ENCODE peak calls at places on chromosome 6, in four cellular contexts. One of them, this sample, is unnamed.
A peak's percentile ranks its signal among the peaks of the same experiment; 100 is the strongest.

GRCh38 chr6:17297261-17298080 is 16.3 kb downstream of the RBM24 start:
- DNase-seq in endothelial cell of umbilical vein: no peak
- DNase-seq in IMR-90: peak; percentile 31
- DNase-seq in psoas muscle: no peak
- DNase-seq in this sample: no peak

GRCh38 chr6:7108964-7109836 is 1.4 kb downstream of the RREB1 start:
- DNase-seq in psoas muscle: peak; percentile 51
- DNase-seq in IMR-90: peak; percentile 82
- DNase-seq in endothelial cell of umbilical vein: peak; percentile 51
- DNase-seq in this sample: peak; percentile 55

GRCh38 chr6:24951831-24952299 is 16.1 kb upstream of the RIPOR2 start:
- DNase-seq in IMR-90: no peak
- DNase-seq in endothelial cell of umbilical vein: no peak
- DNase-seq in psoas muscle: no peak
- DNase-seq in this sample: no peak

GRCh38 chr6:28353356-28353755 is 3.6 kb downstream of the ZKSCAN3 start:
- DNase-seq in endothelial cell of umbilical vein: no peak
- DNase-seq in IMR-90: no peak
- DNase-seq in psoas muscle: no peak
- DNase-seq in this sample: no peak

GRCh38 chr6:121652726-121653623 is 217.5 kb downstream of the GJA1 start:
- DNase-seq in psoas muscle: no peak
- DNase-seq in IMR-90: peak; percentile 91
- DNase-seq in endothelial cell of umbilical vein: peak; percentile 96
- DNase-seq in this sample: no peak

GRCh38 chr6:43942011-43942442 is 172.0 kb downstream of the VEGFA start:
- DNase-seq in IMR-90: no peak
- DNase-seq in psoas muscle: no peak
- DNase-seq in endothelial cell of umbilical vein: no peak
- DNase-seq in this sample: no peak

GRCh38 chr6:145457556-145457955 is 277.8 kb downstream of the EPM2A start:
- DNase-seq in psoas muscle: no peak
- DNase-seq in IMR-90: no peak
- DNase-seq in endothelial cell of umbilical vein: no peak
- DNase-seq in this sample: no peak

GRCh38 chr6:6866656-6867390 is 240.9 kb upstream of the RREB1 start:
- DNase-seq in IMR-90: no peak
- DNase-seq in psoas muscle: no peak
- DNase-seq in endothelial cell of umbilical vein: no peak
- DNase-seq in this sample: no peak

GRCh38 chr6:46484081-46484820 is 7.0 kb downstream of the RCAN2 start:
- DNase-seq in psoas muscle: no peak
- DNase-seq in endothelial cell of umbilical vein: no peak
- DNase-seq in IMR-90: no peak
- DNase-seq in this sample: peak; percentile 42

GRCh38 chr6:150940951-150941350 is 75.4 kb downstream of the MTHFD1L start:
- DNase-seq in endothelial cell of umbilical vein: peak; percentile 47
- DNase-seq in IMR-90: peak; percentile 54
- DNase-seq in psoas muscle: no peak
- DNase-seq in this sample: no peak

GRCh38 chr6:64074981-64075380 is 439.4 kb downstream of the PHF3 start:
- DNase-seq in psoas muscle: no peak
- DNase-seq in endothelial cell of umbilical vein: no peak
- DNase-seq in IMR-90: peak; percentile 19
- DNase-seq in this sample: no peak

GRCh38 chr6:378090-378957 is 13.2 kb upstream of the IRF4 start:
- DNase-seq in IMR-90: no peak
- DNase-seq in psoas muscle: no peak
- DNase-seq in endothelial cell of umbilical vein: no peak
- DNase-seq in this sample: no peak

GRCh38 chr6:73109659-73110058 is 115.6 kb downstream of the KHDC1L start:
- DNase-seq in IMR-90: no peak
- DNase-seq in psoas muscle: no peak
- DNase-seq in endothelial cell of umbilical vein: peak; percentile 1
- DNase-seq in this sample: no peak

GRCh38 chr6:41519748-41520699 is 26.2 kb upstream of the FOXP4 start:
- DNase-seq in IMR-90: no peak
- DNase-seq in endothelial cell of umbilical vein: no peak
- DNase-seq in psoas muscle: no peak
- DNase-seq in this sample: no peak

GRCh38 chr6:16471222-16471784 is 232.9 kb downstream of the GMPR start:
- DNase-seq in endothelial cell of umbilical vein: no peak
- DNase-seq in psoas muscle: no peak
- DNase-seq in IMR-90: peak; percentile 49
- DNase-seq in this sample: no peak

GRCh38 chr6:160180706-160181105 is 59.1 kb downstream of the SLC22A1 start:
- DNase-seq in IMR-90: no peak
- DNase-seq in psoas muscle: no peak
- DNase-seq in endothelial cell of umbilical vein: no peak
- DNase-seq in this sample: no peak

DNA sequence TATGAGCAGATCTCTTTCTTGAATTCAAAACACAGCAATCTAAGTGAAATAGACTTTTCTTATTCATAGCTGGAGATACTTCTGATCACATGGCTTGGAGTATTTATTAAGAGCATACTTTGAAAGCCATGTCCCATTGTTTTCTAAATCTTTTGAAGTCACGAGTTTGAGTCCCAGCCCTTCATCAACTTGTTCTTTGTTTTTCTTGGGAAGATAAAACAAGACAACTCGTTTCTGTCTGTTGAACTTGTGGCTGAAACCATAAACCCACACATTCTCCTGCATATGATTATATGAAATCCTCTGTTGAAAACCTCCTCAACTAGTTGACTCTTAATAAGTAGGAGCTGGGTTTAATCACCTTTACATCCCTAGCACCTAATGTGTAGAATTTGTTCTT is 3.3 kb downstream of the RNF144B start:
- DNase-seq in endothelial cell of umbilical vein: no peak
- DNase-seq in IMR-90: no peak
- DNase-seq in psoas muscle: no peak
- DNase-seq in this sample: no peak
- H3K4me3 ChIP-seq in endothelial cell of umbilical vein: peak overlapping the region; percentile 96
- H3K4me3 ChIP-seq in IMR-90: no peak overlapping the region
- H3K4me3 ChIP-seq in psoas muscle: peak overlapping the region; percentile 72
- H3K4me3 ChIP-seq in this sample: peak overlapping the region; percentile 70

DNA sequence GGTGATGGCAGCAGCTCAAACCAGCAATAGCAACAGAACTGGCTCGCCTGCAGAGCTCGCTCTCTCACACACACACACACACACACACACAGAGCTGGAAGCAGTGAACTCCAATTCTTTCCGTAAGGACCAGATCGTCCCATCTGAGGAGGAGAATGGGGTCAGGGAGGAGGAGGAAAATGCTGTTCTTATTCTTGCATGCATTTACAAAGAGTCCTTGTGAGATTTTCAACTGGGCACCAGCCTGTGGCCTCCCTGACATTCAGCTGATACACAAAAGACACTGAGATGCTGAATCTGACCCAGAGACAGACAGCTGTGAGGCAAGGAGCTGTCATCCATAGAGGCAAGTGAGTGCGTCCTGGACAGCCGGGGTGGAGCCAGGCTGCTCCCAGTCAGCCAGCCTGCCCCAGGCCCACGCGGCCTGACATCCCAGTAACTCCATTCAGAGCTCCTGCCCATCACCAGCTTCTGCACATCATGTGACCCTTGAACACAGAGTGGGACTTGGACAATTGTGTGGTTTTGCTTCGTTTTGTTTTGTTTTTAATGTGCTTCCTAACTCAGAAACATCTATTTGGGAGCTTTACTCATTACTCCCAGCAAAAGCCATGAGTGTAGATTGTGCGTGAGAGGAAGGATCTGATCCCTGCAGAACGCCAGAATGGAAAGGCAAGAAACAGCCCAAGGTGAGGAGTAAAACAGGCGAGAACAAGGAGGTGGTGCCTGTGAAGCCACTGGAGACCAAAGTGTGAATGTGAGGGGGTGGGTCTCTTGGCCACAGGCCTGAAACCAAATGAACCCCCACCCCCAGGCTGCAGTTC is 2.1 kb downstream of the SERPINB9 start:
- DNase-seq in endothelial cell of umbilical vein: peak; percentile 41
- DNase-seq in psoas muscle: no peak
- DNase-seq in IMR-90: no peak
- DNase-seq in this sample: no peak
- H3K4me1 ChIP-seq in endothelial cell of umbilical vein: peaks cover 15% of the 10 kb centered on the region
- H3K4me1 ChIP-seq in psoas muscle: peaks cover 7% of the 10 kb centered on the region
- H3K4me1 ChIP-seq in IMR-90: peaks cover 2% of the 10 kb centered on the region
- H3K4me1 ChIP-seq in this sample: peaks cover 37% of the 10 kb centered on the region

GRCh38 chr6:163670283-163670682 is 255.8 kb downstream of the QKI start:
- DNase-seq in psoas muscle: no peak
- DNase-seq in endothelial cell of umbilical vein: no peak
- DNase-seq in IMR-90: no peak
- DNase-seq in this sample: no peak

GRCh38 chr6:163671355-163671754 is 256.8 kb downstream of the QKI start:
- DNase-seq in endothelial cell of umbilical vein: no peak
- DNase-seq in IMR-90: no peak
- DNase-seq in psoas muscle: no peak
- DNase-seq in this sample: no peak

GRCh38 chr6:163665464-163665863 is 250.9 kb downstream of the QKI start:
- DNase-seq in psoas muscle: no peak
- DNase-seq in endothelial cell of umbilical vein: no peak
- DNase-seq in IMR-90: no peak
- DNase-seq in this sample: no peak

GRCh38 chr6:163667372-163668060 is 253.0 kb downstream of the QKI start:
- DNase-seq in IMR-90: peak; percentile 15
- DNase-seq in psoas muscle: no peak
- DNase-seq in endothelial cell of umbilical vein: no peak
- DNase-seq in this sample: no peak

GRCh38 chr6:163668061-163668426 is 253.5 kb downstream of the QKI start:
- DNase-seq in endothelial cell of umbilical vein: no peak
- DNase-seq in IMR-90: no peak
- DNase-seq in psoas muscle: no peak
- DNase-seq in this sample: no peak
- H3K4me3 ChIP-seq in endothelial cell of umbilical vein: no peak overlapping the region
- H3K4me3 ChIP-seq in IMR-90: no peak overlapping the region
- H3K4me3 ChIP-seq in psoas muscle: no peak overlapping the region
- H3K4me3 ChIP-seq in this sample: no peak overlapping the region

GRCh38 chr6:32664827-32665362 is 1.6 kb downstream of the HLA-DQB1 start:
- DNase-seq in endothelial cell of umbilical vein: no peak
- DNase-seq in IMR-90: no peak
- DNase-seq in psoas muscle: peak; percentile 22
- DNase-seq in this sample: peak; percentile 34
- H3K4me1 ChIP-seq in endothelial cell of umbilical vein: no peaks in the 10 kb centered on the region
- H3K4me1 ChIP-seq in IMR-90: no peaks in the 10 kb centered on the region
- H3K4me1 ChIP-seq in psoas muscle: no peaks in the 10 kb centered on the region
- H3K4me1 ChIP-seq in this sample: no peaks in the 10 kb centered on the region

GRCh38 chr6:100454571-100455229 is 10.0 kb downstream of the SIM1 start:
- DNase-seq in IMR-90: no peak
- DNase-seq in endothelial cell of umbilical vein: peak; percentile 33
- DNase-seq in psoas muscle: no peak
- DNase-seq in this sample: no peak

GRCh38 chr6:100455230-100456124 is 9.2 kb downstream of the SIM1 start:
- DNase-seq in endothelial cell of umbilical vein: no peak
- DNase-seq in psoas muscle: no peak
- DNase-seq in IMR-90: no peak
- DNase-seq in this sample: no peak

GRCh38 chr6:100457251-100457990 is 7.3 kb downstream of the SIM1 start:
- DNase-seq in psoas muscle: no peak
- DNase-seq in IMR-90: no peak
- DNase-seq in endothelial cell of umbilical vein: no peak
- DNase-seq in this sample: no peak

GRCh38 chr6:100456881-100457220 is 7.9 kb downstream of the SIM1 start:
- DNase-seq in IMR-90: no peak
- DNase-seq in psoas muscle: no peak
- DNase-seq in endothelial cell of umbilical vein: no peak
- DNase-seq in this sample: no peak

DNA sequence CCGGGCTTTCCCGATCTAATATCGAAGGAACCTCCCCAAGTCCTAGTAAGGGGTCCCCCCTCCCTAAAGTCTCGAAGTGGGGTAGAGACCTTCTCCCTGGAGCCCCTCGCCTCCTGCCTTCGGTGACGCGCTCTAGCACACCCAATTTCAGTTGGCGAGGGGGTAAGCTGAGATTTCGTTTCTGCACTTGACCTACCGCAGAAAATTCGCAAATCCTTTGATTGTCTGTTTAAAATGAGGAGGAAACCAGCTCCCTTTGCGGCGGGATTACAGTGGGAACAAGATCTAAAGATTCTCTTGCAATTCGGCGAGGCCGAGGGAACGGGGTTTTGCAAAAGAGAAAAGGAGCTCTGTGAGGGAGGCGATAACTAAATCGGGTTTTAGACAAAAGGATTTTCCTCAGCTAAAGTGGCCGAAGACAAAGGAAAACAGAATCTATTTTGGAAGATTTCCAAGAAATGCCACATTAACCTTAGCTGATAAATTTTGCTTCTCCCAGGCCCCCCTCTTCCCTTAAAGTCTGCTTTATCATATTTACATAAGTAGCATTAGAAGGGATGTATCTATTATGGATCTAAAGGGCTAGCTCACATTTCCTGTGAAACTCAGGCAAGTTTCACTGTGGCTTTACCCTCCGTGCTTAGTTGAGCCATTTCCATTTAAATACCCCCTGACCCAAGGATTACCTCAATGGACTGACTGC is 8.4 kb downstream of the SIM1 start:
- DNase-seq in IMR-90: no peak
- DNase-seq in endothelial cell of umbilical vein: peak; percentile 47
- DNase-seq in psoas muscle: no peak
- DNase-seq in this sample: no peak
- H3K4me3 ChIP-seq in IMR-90: no peak overlapping the region
- H3K4me3 ChIP-seq in endothelial cell of umbilical vein: no peak overlapping the region
- H3K4me3 ChIP-seq in psoas muscle: peak overlapping the region; percentile 84
- H3K4me3 ChIP-seq in this sample: no peak overlapping the region

DNA sequence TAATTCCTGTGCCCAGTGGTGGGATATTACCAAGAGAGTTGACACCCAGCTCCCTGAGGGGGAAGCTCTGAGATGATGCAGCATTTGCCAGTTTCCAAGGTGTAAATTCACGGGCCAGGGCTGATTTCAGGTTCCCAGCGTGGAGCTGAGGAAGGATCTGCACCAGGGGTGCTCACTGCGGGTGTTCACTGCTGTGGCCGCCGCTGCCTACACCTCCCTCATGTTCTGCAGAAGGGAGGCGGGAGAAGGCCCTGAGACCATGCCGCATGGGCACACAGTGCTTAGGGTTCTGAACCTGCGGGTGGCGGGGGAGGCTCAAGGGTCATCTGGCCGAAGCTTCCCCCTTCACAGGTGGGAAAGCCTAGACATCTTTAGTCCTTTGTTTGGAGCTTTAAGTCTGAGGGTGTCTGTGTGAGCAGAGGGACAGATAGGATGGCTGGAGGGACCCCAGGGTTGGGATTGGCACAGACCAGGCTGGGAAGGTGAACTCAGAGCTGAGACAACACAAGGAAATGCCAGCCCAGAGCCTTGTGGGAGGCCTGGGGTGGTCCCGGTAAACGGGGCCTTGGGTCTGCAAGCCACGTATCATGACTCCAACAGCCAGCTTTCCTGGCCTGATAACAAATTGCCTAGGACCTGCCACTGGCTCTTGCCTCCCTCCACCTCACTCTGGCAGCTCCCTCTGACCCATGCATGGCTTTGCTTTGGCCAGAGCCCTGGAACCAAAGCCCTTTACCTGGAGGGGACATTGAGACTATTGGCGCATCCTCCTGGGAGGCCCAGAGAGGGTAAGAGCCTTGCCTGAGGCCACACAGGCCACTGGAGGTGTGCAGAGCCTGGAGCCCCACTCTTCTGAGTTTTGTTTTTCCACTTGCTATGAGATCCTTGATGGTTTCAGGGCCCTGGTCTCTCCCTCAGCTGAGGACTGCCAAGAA is 40.4 kb downstream of the SYNJ2 start:
- DNase-seq in psoas muscle: no peak
- DNase-seq in endothelial cell of umbilical vein: no peak
- DNase-seq in IMR-90: no peak
- DNase-seq in this sample: no peak
- H3K4me1 ChIP-seq in psoas muscle: peaks cover 23% of the 10 kb centered on the region
- H3K4me1 ChIP-seq in endothelial cell of umbilical vein: peaks cover 56% of the 10 kb centered on the region
- H3K4me1 ChIP-seq in IMR-90: peaks cover 38% of the 10 kb centered on the region
- H3K4me1 ChIP-seq in this sample: peaks cover 27% of the 10 kb centered on the region

This sample was measured in heart right ventricle.